ENCODE peak calls at places on chromosomes 7 and 10, in seven cellular contexts. H is ELR; C is C1 segment of cervical spinal cord; L is T-helper 9 cell; K is RPMI7951; A is activated naive CD4-positive, alpha-beta T cell treated with anti-CD3 and anti-CD28 coated beads, Interleukin-2, amount 50 U/mL, for 16 hours; Y is Caki2. E is an unnamed sample.
A peak's percentile ranks its signal among the peaks of the same experiment; 100 is the strongest.

GRCh38 chr7:17709127-17709526 is 231.2 kb downstream of the SNX13 start:
- DNase-seq in L (no peak), H (no peak), C (no peak), A (no peak), K (no peak), Y (no peak), E (no peak)

GRCh38 chr10:123788981-123789380 is 102.6 kb downstream of the CPXM2 start:
- DNase-seq in H (no peak), Y (no peak), K (no peak), A (no peak), L (no peak), C (no peak), E (no peak)

GRCh38 chr10:3213174-3213573 is 40.6 kb upstream of the PITRM1 start:
- DNase-seq in C (no peak), A (no peak), K (no peak), H (no peak), Y (no peak), L (no peak), E (no peak)

GRCh38 chr10:50917486-50917885 is 32.1 kb upstream of the A1CF start:
- DNase-seq in A (no peak), Y (no peak), H (peak; percentile 41), L (no peak), C (no peak), K (no peak), E (no peak)

GRCh38 chr7:130131191-130131834 is 61.0 kb downstream of the KLHDC10 start:
- DNase-seq in K (no peak), H (no peak), L (no peak), Y (no peak), A (no peak), C (no peak), E (no peak)

GRCh38 chr7:37916017-37916672 is 472 bp downstream of the SFRP4 start:
- DNase-seq in L (no peak), C (no peak), K (peak; percentile 10), H (no peak), Y (no peak), A (no peak), E (no peak)

GRCh38 chr10:125252937-125253336 is 92.6 kb upstream of the CTBP2 start:
- DNase-seq in C (no peak), L (no peak), K (no peak), A (no peak), Y (no peak), H (no peak), E (no peak)

GRCh38 chr7:85000973-85001372 is 185.9 kb downstream of the SEMA3D start:
- DNase-seq in L (no peak), A (no peak), H (no peak), Y (no peak), C (no peak), K (peak; percentile 34), E (no peak)

GRCh38 chr7:140165422-140165821 is 11.4 kb downstream of the KDM7A start:
- DNase-seq in A (no peak), K (peak; percentile 30), Y (peak; percentile 6), C (no peak), L (no peak), H (peak; percentile 80), E (peak; percentile 56)

GRCh38 chr7:138077809-138078208 is 1.6 kb downstream of the AKR1D1 start:
- DNase-seq in K (no peak), L (no peak), Y (no peak), H (peak; percentile 23), C (no peak), A (no peak), E (no peak)

GRCh38 chr7:46814516-46815250 is 767.2 kb downstream of the TNS3 start:
- DNase-seq in C (no peak), H (no peak), Y (no peak), K (peak; percentile 62), L (no peak), A (no peak), E (no peak)

GRCh38 chr10:66440562-66440961 is 485.3 kb upstream of the LRRTM3 start:
- DNase-seq in K (no peak), A (no peak), L (no peak), C (no peak), H (no peak), Y (no peak), E (no peak)

GRCh38 chr7:26101471-26102151 is 50.4 kb upstream of the NFE2L3 start:
- DNase-seq in H (no peak), L (no peak), A (no peak), K (no peak), C (peak; percentile 7), Y (no peak), E (no peak)

GRCh38 chr10:31136951-31137885 is 105.6 kb upstream of the ZNF438 start:
- DNase-seq in A (no peak), Y (no peak), L (no peak), K (peak; percentile 78), H (peak; percentile 48), C (no peak), E (no peak)

GRCh38 chr7:156816943-156817572 is 75.9 kb downstream of the LMBR1 start:
- DNase-seq in Y (no peak), K (peak; percentile 29), C (no peak), H (peak; percentile 49), L (no peak), A (no peak), E (no peak)

GRCh38 chr7:66362136-66362535 is 157.0 kb downstream of the TPST1 start:
- DNase-seq in A (no peak), Y (no peak), L (no peak), C (no peak), K (no peak), H (no peak), E (no peak)

GRCh38 chr10:113177936-113178335 is 227.9 kb downstream of the TCF7L2 start:
- DNase-seq in A (no peak), H (no peak), L (no peak), C (no peak), K (no peak), Y (no peak), E (no peak)

GRCh38 chr7:36941359-36941758 is 217.1 kb upstream of the AOAH start:
- DNase-seq in C (no peak), A (no peak), Y (no peak), L (no peak), K (no peak), H (no peak), E (no peak)

GRCh38 chr7:112800486-112800885 is 10.3 kb upstream of the TMEM168 start:
- DNase-seq in H (no peak), L (no peak), C (no peak), Y (no peak), A (no peak), K (no peak), E (no peak)

GRCh38 chr10:3784510-3785250 is at the start of gene KLF6:
- DNase-seq in Y (no peak), H (peak; percentile 38), K (no peak), C (no peak), A (peak; percentile 49), L (peak; percentile 35), E (no peak)

GRCh38 chr7:93307131-93307660 is 75.0 kb downstream of the VPS50 start:
- DNase-seq in K (no peak), H (peak; percentile 79), L (no peak), C (no peak), Y (no peak), A (no peak), E (no peak)

GRCh38 chr7:123823898-123824753 is 20.8 kb upstream of the HYAL4 start:
- DNase-seq in A (peak; percentile 52), K (no peak), C (no peak), L (no peak), H (no peak), Y (no peak), E (no peak)

GRCh38 chr7:143381427-143382125 is 431 bp downstream of the ZYX start:
- DNase-seq in L (no peak), K (peak; percentile 83), A (no peak), H (peak; percentile 53), C (no peak), Y (no peak), E (no peak)

GRCh38 chr10:97393034-97393573 is 8.0 kb downstream of the RRP12 start:
- DNase-seq in K (no peak), A (no peak), Y (no peak), C (no peak), L (no peak), H (no peak), E (no peak)

GRCh38 chr7:99374121-99375064 is at the start of gene ARPC1B:
- DNase-seq in A (peak; percentile 88), H (peak; percentile 80), L (peak; percentile 79), Y (peak; percentile 65), K (peak; percentile 70), C (no peak), E (no peak)

GRCh38 chr10:17143055-17143690 is 13.6 kb upstream of the CUBN start:
- DNase-seq in L (no peak), H (no peak), K (no peak), A (no peak), Y (no peak), C (no peak), E (no peak)

E was measured in epithelial cell of proximal tubule.